ENCODE peak calls at places on chromosomes 13 and 19, in nine cellular contexts. X is aorta, C is fibroblast of lung, Z is thoracic aorta, P is mesendoderm, W is upper lobe of right lung, G is ovary, I is PC-9, D is H9. Y is an unnamed sample. For H3K4me1, the result is how much of the 10 kb centered on the place peaks cover.

GRCh38 chr19:954672-955494 is 29.0 kb downstream of the ARID3A start:
- DNase-seq in X (no peak), C (no peak), Z (no peak), P (peak), W (no peak), G (no peak), I (no peak), D (no peak), Y (no peak)

GRCh38 chr19:39731685-39732084 is 6.1 kb downstream of the CLC start:
- DNase-seq in X (no peak), C (no peak), Z (no peak), P (no peak), W (no peak), G (no peak), I (no peak), D (no peak), Y (no peak)

GRCh38 chr19:8161135-8161646 is 11.8 kb upstream of the FBN3 start:
- DNase-seq in X (no peak), C (peak), Z (no peak), P (peak), W (no peak), G (no peak), I (peak), D (peak), Y (no peak)

GRCh38 chr19:34319785-34320184 is 45.2 kb upstream of the GPI start:
- DNase-seq in X (no peak), C (peak), Z (peak), P (no peak), W (no peak), G (peak), I (peak), D (no peak), Y (peak)

GRCh38 chr19:58563034-58563573 is 4.7 kb upstream of the UBE2M start:
- DNase-seq in X (peak), C (no peak), Z (no peak), P (no peak), W (peak), G (no peak), I (no peak), D (peak), Y (peak)

GRCh38 chr19:33458807-33459206 is 62.8 kb downstream of the PEPD start:
- DNase-seq in X (peak), C (no peak), Z (no peak), P (no peak), W (no peak), G (no peak), I (no peak), D (peak), Y (peak)

GRCh38 chr13:39603424-39603947 is 493 bp upstream of the LHFPL6 start:
- DNase-seq in X (no peak), C (peak), Z (no peak), P (peak), W (no peak), G (peak), I (no peak), D (peak), Y (no peak)

GRCh38 chr13:27005556-27005955 is 166.1 kb downstream of the USP12 start:
- DNase-seq in X (no peak), C (peak), Z (no peak), P (no peak), W (no peak), G (no peak), I (no peak), D (no peak), Y (no peak)

GRCh38 chr19:29714371-29714952 is 599 bp downstream of the C19orf12 start:
- DNase-seq in X (peak), C (no peak), Z (no peak), P (no peak), W (peak), G (no peak), I (no peak), D (no peak), Y (no peak)

GRCh38 chr13:100674363-100674847 is at the start of gene TMTC4:
- DNase-seq in X (no peak), C (no peak), Z (no peak), P (peak), W (no peak), G (no peak), I (no peak), D (no peak), Y (peak)

GRCh38 chr19:3108775-3109174 is 14.6 kb downstream of the GNA11 start:
- DNase-seq in X (no peak), C (peak), Z (no peak), P (peak), W (no peak), G (peak), I (no peak), D (peak), Y (no peak)

GRCh38 chr19:1457031-1457739 is 7.3 kb downstream of the APC2 start:
- DNase-seq in X (no peak), C (no peak), Z (no peak), P (peak), W (no peak), G (no peak), I (no peak), D (peak), Y (no peak)

GRCh38 chr19:28715157-28715556 is 497.8 kb downstream of the UQCRFS1 start:
- DNase-seq in X (no peak), C (peak), Z (no peak), P (no peak), W (no peak), G (no peak), I (no peak), D (no peak), Y (no peak)

GRCh38 chr13:113906566-113906965 is 42.7 kb upstream of the GAS6 start:
- DNase-seq in X (peak), C (no peak), Z (no peak), P (no peak), W (no peak), G (no peak), I (no peak), D (no peak), Y (no peak)

GRCh38 chr13:51924756-51925544 is 63.2 kb downstream of the CCDC70 start:
- DNase-seq in X (no peak), C (no peak), Z (no peak), P (no peak), W (no peak), G (no peak), I (no peak), D (peak), Y (no peak)

GRCh38 chr19:40805258-40805868 is 6.4 kb downstream of the EGLN2 start:
- DNase-seq in X (no peak), C (no peak), Z (no peak), P (no peak), W (no peak), G (peak), I (no peak), D (no peak), Y (no peak)

GRCh38 chr13:99959538-99960230 is 11.9 kb downstream of the ZIC5 start:
- DNase-seq in X (no peak), C (no peak), Z (no peak), P (peak), W (no peak), G (no peak), I (no peak), D (no peak), Y (no peak)

GRCh38 chr19:37304190-37304883 is 66.6 kb upstream of the ZNF527 start:
- DNase-seq in X (peak), C (no peak), Z (no peak), P (peak), W (no peak), G (peak), I (no peak), D (peak), Y (no peak)

GRCh38 chr19:3620145-3620816 is 6.3 kb downstream of the CACTIN start:
- DNase-seq in X (no peak), C (no peak), Z (no peak), P (no peak), W (no peak), G (no peak), I (no peak), D (no peak), Y (no peak)

GRCh38 chr19:2354670-2355069 is 5.4 kb upstream of the TMPRSS9 start:
- DNase-seq in X (no peak), C (no peak), Z (no peak), P (no peak), W (no peak), G (peak), I (no peak), D (no peak), Y (no peak)

GRCh38 chr13:87344176-87344575 is 327.0 kb upstream of the SLITRK5 start:
- DNase-seq in X (no peak), C (peak), Z (no peak), P (peak), W (no peak), G (no peak), I (no peak), D (no peak), Y (no peak)

GRCh38 chr13:56182598-56182997 is 958.1 kb upstream of the PRR20A start:
- DNase-seq in X (no peak), C (no peak), Z (no peak), P (peak), W (no peak), G (no peak), I (no peak), D (no peak), Y (no peak)

GRCh38 chr19:16604615-16605014 is 23.4 kb downstream of the MED26 start:
- DNase-seq in X (no peak), C (no peak), Z (no peak), P (no peak), W (no peak), G (no peak), I (no peak), D (no peak), Y (no peak)

GRCh38 chr19:4229179-4229931 is at the start of gene EBI3:
- DNase-seq in X (no peak), C (peak), Z (no peak), P (peak), W (no peak), G (no peak), I (no peak), D (peak), Y (no peak)

GRCh38 chr19:18287836-18288772 is 6.7 kb upstream of the JUND start:
- DNase-seq in X (no peak), C (peak), Z (no peak), P (peak), W (no peak), G (peak), I (no peak), D (peak), Y (no peak)

GRCh38 chr13:33351324-33351723 is 65.8 kb upstream of the STARD13 start:
- DNase-seq in X (no peak), C (peak), Z (no peak), P (no peak), W (no peak), G (no peak), I (no peak), D (no peak), Y (no peak)

GRCh38 chr13:58165617-58166016 is 534.1 kb downstream of the PCDH17 start:
- DNase-seq in X (no peak), C (peak), Z (no peak), P (peak), W (no peak), G (no peak), I (no peak), D (no peak), Y (no peak)

GRCh38 chr19:5048727-5049553 is 80.0 kb downstream of the KDM4B start:
- DNase-seq in X (peak), C (peak), Z (peak), P (peak), W (no peak), G (peak), I (no peak), D (no peak), Y (no peak)

GRCh38 chr19:2260341-2260751 is 4.1 kb upstream of the JSRP1 start:
- DNase-seq in X (no peak), C (peak), Z (no peak), P (no peak), W (no peak), G (no peak), I (peak), D (no peak), Y (no peak)

GRCh38 chr19:16581145-16581970 is 9.1 kb upstream of the SLC35E1 start:
- DNase-seq in X (no peak), C (no peak), Z (no peak), P (no peak), W (no peak), G (no peak), I (no peak), D (no peak), Y (no peak)

GRCh38 chr13:46648166-46648607 is 95.2 kb downstream of the LRCH1 start:
- DNase-seq in X (no peak), C (no peak), Z (no peak), P (peak), W (no peak), G (no peak), I (no peak), D (no peak), Y (no peak)

GRCh38 chr13:112775791-112776279 is 86.0 kb downstream of the ATP11A start:
- DNase-seq in X (peak), C (no peak), Z (no peak), P (peak), W (no peak), G (peak), I (no peak), D (peak), Y (no peak)

GRCh38 chr13:27406178-27406939 is 18.1 kb upstream of the GTF3A start:
- DNase-seq in X (no peak), C (peak), Z (no peak), P (peak), W (no peak), G (no peak), I (peak), D (no peak), Y (no peak)

GRCh38 chr13:63609574-63609973 is 2193.9 kb upstream of the PCDH20 start:
- DNase-seq in X (no peak), C (no peak), Z (no peak), P (no peak), W (no peak), G (no peak), I (no peak), D (no peak), Y (no peak)
- H3K4me1 ChIP-seq in X (under half), C (under half), Z (under half), P (under half), W (under half), G (under half), I (under half), D (under half), Y (under half)

DNA sequence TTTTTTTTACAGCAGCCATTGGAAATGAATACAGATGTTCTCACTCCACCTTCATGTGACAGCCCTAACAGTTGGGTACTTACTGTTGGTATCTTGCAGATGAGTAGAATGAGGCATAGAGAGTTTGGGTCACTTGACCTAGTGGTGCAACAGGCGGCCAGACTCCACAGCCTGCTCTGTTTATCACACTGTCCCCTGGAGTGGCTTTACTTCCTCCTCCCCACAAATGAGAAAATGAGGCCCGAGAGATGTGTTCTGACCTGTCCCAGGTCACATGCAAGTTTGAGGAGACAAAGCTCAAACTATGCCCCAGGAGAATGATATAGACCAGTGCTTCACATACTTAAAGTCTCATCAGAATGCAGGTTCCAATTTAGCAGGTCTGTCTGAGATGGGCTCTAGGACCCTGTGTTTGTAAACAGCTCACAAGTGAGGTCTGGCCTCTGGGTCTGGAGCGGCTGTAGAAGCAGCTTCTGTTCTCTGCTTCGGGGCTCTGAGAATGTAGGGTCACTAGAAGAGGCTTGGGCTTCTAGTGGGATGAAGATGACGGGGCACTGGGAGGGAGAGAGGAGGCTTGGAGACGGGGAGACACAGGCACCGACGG is 37.4 kb upstream of the RCBTB2 start:
- DNase-seq in X (no peak), C (no peak), Z (no peak), P (no peak), W (no peak), G (no peak), I (no peak), D (no peak), Y (no peak)
- H3K4me1 ChIP-seq in X (under half), C (under half), Z (half or more), P (under half), W (half or more), G (under half), I (under half), D (under half), Y (under half)

DNA sequence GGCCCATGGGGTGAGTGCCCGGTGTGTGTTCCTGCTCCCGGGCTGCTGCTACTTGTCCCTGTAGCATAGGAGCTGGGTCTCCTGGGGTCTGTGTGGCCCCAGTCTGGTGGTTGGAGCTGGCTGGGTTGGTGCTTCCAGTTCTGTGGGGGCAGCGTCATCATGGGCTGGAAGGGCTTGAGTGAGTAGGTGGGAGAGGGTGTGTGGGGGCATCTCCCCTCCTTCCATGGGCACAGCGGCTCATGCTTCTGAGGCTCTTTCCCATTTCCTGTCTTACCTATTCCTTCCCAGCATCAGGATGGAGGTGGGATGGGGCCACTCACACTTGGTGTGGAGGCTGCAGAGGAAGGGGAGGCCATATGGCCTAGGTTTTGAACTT is 8.0 kb upstream of the EPN1 start:
- DNase-seq in X (no peak), C (no peak), Z (no peak), P (no peak), W (no peak), G (no peak), I (no peak), D (no peak), Y (no peak)
- H3K4me1 ChIP-seq in X (under half), C (under half), Z (under half), P (under half), W (under half), G (under half), I (under half), D (under half), Y (under half)

GRCh38 chr13:45325806-45326205 is 15.2 kb downstream of the TPT1 start:
- DNase-seq in X (no peak), C (peak), Z (peak), P (no peak), W (no peak), G (peak), I (peak), D (no peak), Y (no peak)

GRCh38 chr13:45327253-45327954 is 13.6 kb downstream of the TPT1 start:
- DNase-seq in X (no peak), C (no peak), Z (no peak), P (no peak), W (no peak), G (no peak), I (peak), D (no peak), Y (no peak)

GRCh38 chr13:45331123-45331619 is 9.8 kb downstream of the TPT1 start:
- DNase-seq in X (no peak), C (no peak), Z (no peak), P (no peak), W (no peak), G (no peak), I (no peak), D (no peak), Y (no peak)

GRCh38 chr13:45331981-45332830 is 8.8 kb downstream of the TPT1 start:
- DNase-seq in X (no peak), C (peak), Z (no peak), P (no peak), W (no peak), G (no peak), I (peak), D (no peak), Y (no peak)

GRCh38 chr13:45328661-45329105 is 12.3 kb downstream of the TPT1 start:
- DNase-seq in X (no peak), C (peak), Z (no peak), P (no peak), W (no peak), G (no peak), I (no peak), D (no peak), Y (no peak)
- H3K4me1 ChIP-seq in X (under half), C (under half), Z (half or more), P (under half), W (half or more), G (under half), I (half or more), D (under half), Y (under half)

GRCh38 chr19:56114711-56115110 is 6.4 kb downstream of the ZNF787 start:
- DNase-seq in X (no peak), C (no peak), Z (no peak), P (no peak), W (no peak), G (no peak), I (no peak), D (no peak), Y (no peak)

GRCh38 chr19:56115490-56115889 is 5.6 kb downstream of the ZNF787 start:
- DNase-seq in X (no peak), C (no peak), Z (no peak), P (no peak), W (no peak), G (no peak), I (no peak), D (no peak), Y (no peak)

GRCh38 chr19:56112313-56112709 is 8.8 kb downstream of the ZNF787 start:
- DNase-seq in X (no peak), C (no peak), Z (no peak), P (no peak), W (no peak), G (no peak), I (no peak), D (no peak), Y (peak)

GRCh38 chr19:56113071-56113632 is 7.9 kb downstream of the ZNF787 start:
- DNase-seq in X (no peak), C (no peak), Z (no peak), P (no peak), W (no peak), G (no peak), I (no peak), D (no peak), Y (peak)

DNA sequence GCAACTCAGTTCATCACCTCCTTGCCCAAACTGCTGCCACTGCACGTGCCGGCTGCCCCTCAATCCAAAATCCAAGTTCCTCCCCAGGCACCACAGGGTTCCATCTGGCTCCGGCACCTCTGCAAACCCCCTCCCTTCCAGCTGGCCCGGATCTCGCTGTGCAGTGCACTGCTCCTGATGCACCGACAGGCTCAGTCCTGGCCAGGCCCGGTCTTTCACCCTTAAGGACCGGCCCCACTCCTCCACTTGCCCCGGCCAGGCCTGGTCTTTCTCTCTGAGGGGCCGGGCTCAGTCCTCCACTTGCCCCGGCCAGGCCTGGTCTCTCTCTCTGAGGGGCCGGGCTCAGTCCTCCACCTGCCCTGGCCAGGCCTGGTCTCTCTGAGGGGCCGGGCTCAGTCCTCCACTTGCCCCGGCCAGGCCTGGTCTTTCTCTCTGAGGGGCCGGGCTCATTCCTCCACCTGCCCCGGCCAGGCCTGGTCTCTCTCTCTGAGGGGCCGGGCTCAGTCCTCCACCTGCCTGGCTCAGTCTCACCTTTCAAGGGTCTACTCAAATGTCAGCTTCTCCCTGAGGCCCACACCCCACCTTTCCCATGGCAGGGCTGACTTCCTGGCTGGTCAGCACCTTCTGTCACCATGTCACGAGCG is 6.9 kb downstream of the ZNF787 start:
- DNase-seq in X (no peak), C (no peak), Z (no peak), P (no peak), W (no peak), G (no peak), I (no peak), D (no peak), Y (no peak)
- H3K4me1 ChIP-seq in X (under half), C (under half), Z (under half), P (under half), W (half or more), G (under half), I (under half), D (under half), Y (under half)